ENCODE peak calls at places on chromosomes 1 and 21, in ten cellular contexts. V is endothelial cell of umbilical vein, F is MM.1S, N is PC-9, R is GM23248, E is GM12878, G is H1, M is mesenchymal stem cell, Z is IMR-90, W is OCI-LY7. T is an unnamed sample.

GRCh38 chr1:158120254-158120653 is 60.4 kb upstream of the CD1D start:
- DNase-seq in V (no peak), F (no peak), N (peak; percentile 5), R (no peak), E (no peak), G (no peak), M (no peak), Z (no peak), W (no peak), T (no peak)

GRCh38 chr1:59133997-59134396 is 162.9 kb upstream of the FGGY start:
- DNase-seq in V (no peak), F (no peak), N (no peak), R (no peak), E (no peak), G (no peak), M (no peak), Z (no peak), W (no peak), T (no peak)

GRCh38 chr1:42931108-42931539 is 27.5 kb downstream of the SLC2A1 start:
- DNase-seq in V (peak; percentile 16), F (peak; percentile 24), N (no peak), R (peak; percentile 50), E (peak; percentile 69), G (no peak), M (peak; percentile 56), Z (peak; percentile 39), W (peak; percentile 64), T (peak; percentile 46)

GRCh38 chr21:44338971-44339910 is at the start of gene CFAP410:
- DNase-seq in V (peak; percentile 96), F (peak; percentile 99), N (peak; percentile 77), R (peak; percentile 97), E (peak; percentile 76), G (peak; percentile 84), M (peak; percentile 95), Z (peak; percentile 94), W (peak; percentile 97), T (peak; percentile 96)

GRCh38 chr1:39981957-39982356 is 27.0 kb downstream of the MFSD2A start:
- DNase-seq in V (no peak), F (no peak), N (peak; percentile 93), R (peak; percentile 94), E (no peak), G (peak; percentile 34), M (peak; percentile 70), Z (peak; percentile 93), W (no peak), T (peak; percentile 87)

GRCh38 chr1:905811-906531 is 17.8 kb upstream of the SAMD11 start:
- DNase-seq in V (no peak), F (no peak), N (no peak), R (peak; percentile 62), E (no peak), G (no peak), M (no peak), Z (no peak), W (no peak), T (no peak)

GRCh38 chr1:243946946-243947345 is 96.9 kb upstream of the AKT3 start:
- DNase-seq in V (peak; percentile 52), F (no peak), N (no peak), R (peak; percentile 46), E (no peak), G (peak; percentile 77), M (no peak), Z (no peak), W (no peak), T (peak; percentile 36)

GRCh38 chr21:29987762-29988161 is 48.0 kb upstream of the GRIK1 start:
- DNase-seq in V (no peak), F (no peak), N (no peak), R (no peak), E (no peak), G (no peak), M (no peak), Z (no peak), W (no peak), T (no peak)

GRCh38 chr1:241939798-241940197 is 17.8 kb upstream of the BECN2 start:
- DNase-seq in V (no peak), F (no peak), N (no peak), R (peak; percentile 37), E (no peak), G (no peak), M (no peak), Z (no peak), W (no peak), T (no peak)

GRCh38 chr1:52268372-52268771 is 97.6 kb downstream of the CC2D1B start:
- DNase-seq in V (peak; percentile 73), F (peak; percentile 52), N (no peak), R (peak; percentile 29), E (no peak), G (peak; percentile 7), M (peak; percentile 38), Z (peak; percentile 22), W (no peak), T (no peak)

GRCh38 chr1:229990326-229990725 is 76.7 kb upstream of the GALNT2 start:
- DNase-seq in V (no peak), F (no peak), N (no peak), R (no peak), E (no peak), G (no peak), M (no peak), Z (no peak), W (no peak), T (no peak)

GRCh38 chr21:45522986-45523385 is 19.3 kb downstream of the SLC19A1 start:
- DNase-seq in V (no peak), F (no peak), N (no peak), R (no peak), E (no peak), G (no peak), M (no peak), Z (no peak), W (no peak), T (no peak)

GRCh38 chr21:36928960-36929359 is 37.5 kb downstream of the HLCS start:
- DNase-seq in V (no peak), F (no peak), N (no peak), R (no peak), E (no peak), G (no peak), M (no peak), Z (no peak), W (no peak), T (peak; percentile 7)

GRCh38 chr21:36929622-36930021 is 36.8 kb downstream of the HLCS start:
- DNase-seq in V (peak; percentile 24), F (peak; percentile 48), N (no peak), R (no peak), E (no peak), G (no peak), M (no peak), Z (peak; percentile 49), W (no peak), T (peak; percentile 16)

GRCh38 chr21:36923270-36923669 is 43.2 kb downstream of the HLCS start:
- DNase-seq in V (no peak), F (no peak), N (no peak), R (no peak), E (no peak), G (no peak), M (peak; percentile 34), Z (no peak), W (no peak), T (no peak)

GRCh38 chr21:36926989-36927695 is 39.3 kb downstream of the HLCS start:
- DNase-seq in V (no peak), F (no peak), N (no peak), R (no peak), E (no peak), G (no peak), M (no peak), Z (peak; percentile 83), W (no peak), T (peak; percentile 48)

DNA sequence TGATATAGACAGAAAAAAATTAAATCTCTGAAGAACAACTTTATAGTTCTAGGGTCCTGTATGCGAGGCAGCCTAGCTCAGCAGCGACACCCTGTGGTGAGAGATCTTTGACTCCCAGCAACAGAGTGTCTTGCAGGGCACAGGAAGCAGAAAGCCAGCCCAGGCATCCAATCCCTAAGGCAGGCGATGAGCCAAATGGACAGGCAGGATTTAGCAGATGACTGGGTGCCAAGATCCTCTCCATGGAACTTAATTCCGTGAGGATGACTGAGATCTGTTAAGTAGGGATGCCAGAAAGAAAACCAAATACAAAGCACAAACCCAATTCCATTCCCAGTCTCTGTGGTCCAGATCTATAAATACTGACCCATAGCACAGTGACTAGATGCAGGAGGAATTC is 38.8 kb downstream of the HLCS start:
- DNase-seq in V (peak; percentile 80), F (peak; percentile 74), N (peak; percentile 43), R (peak; percentile 93), E (peak; percentile 12), G (peak; percentile 61), M (peak; percentile 77), Z (peak; percentile 97), W (peak; percentile 70), T (peak; percentile 95)
- H3K4me2 ChIP-seq in V (no peak overlapping the region), F (no peak overlapping the region), N (no peak overlapping the region), R (no peak overlapping the region), E (no peak overlapping the region), G (no peak overlapping the region), M (no peak overlapping the region), Z (peak overlapping the region; percentile 32), W (no peak overlapping the region), T (peak overlapping the region; percentile 42)

DNA sequence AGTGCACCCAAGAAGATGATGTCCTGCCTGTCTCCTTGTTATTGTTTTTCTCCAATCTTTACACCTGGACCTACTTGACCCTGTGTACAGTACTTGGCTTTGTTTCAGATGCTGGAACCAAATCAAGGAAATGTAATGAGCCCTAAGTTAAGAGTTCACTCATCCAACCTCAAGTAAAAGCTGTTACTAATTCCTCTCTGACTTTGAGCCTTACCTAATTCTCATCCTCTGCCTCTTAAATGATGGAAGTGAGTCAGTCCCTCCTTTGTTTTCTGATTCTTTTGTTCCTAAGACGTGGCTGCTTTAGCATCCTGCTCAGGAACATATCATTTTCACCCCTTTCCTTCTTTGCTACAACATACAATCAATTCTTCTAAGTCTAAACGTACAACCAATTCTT is 15.3 kb upstream of the PLA2G4A start:
- DNase-seq in V (peak; percentile 63), F (no peak), N (no peak), R (peak; percentile 8), E (no peak), G (no peak), M (no peak), Z (peak; percentile 4), W (no peak), T (no peak)
- H2AFZ ChIP-seq in V (peak overlapping the region; percentile 2), F (no peak overlapping the region), N (no peak overlapping the region), R (no peak overlapping the region), E (no peak overlapping the region), G (peak overlapping the region; percentile 49), M (no peak overlapping the region), Z (no peak overlapping the region), W (no peak overlapping the region), T (no peak overlapping the region)

GRCh38 chr1:113782451-113782850 is 23.2 kb upstream of the PHTF1 start:
- DNase-seq in V (no peak), F (no peak), N (no peak), R (no peak), E (no peak), G (no peak), M (no peak), Z (peak; percentile 28), W (no peak), T (no peak)
- H3K4me2 ChIP-seq in V (no peak overlapping the region), F (no peak overlapping the region), N (no peak overlapping the region), R (peak overlapping the region; percentile 34), E (no peak overlapping the region), G (no peak overlapping the region), M (no peak overlapping the region), Z (peak overlapping the region; percentile 27), W (no peak overlapping the region), T (no peak overlapping the region)

DNA sequence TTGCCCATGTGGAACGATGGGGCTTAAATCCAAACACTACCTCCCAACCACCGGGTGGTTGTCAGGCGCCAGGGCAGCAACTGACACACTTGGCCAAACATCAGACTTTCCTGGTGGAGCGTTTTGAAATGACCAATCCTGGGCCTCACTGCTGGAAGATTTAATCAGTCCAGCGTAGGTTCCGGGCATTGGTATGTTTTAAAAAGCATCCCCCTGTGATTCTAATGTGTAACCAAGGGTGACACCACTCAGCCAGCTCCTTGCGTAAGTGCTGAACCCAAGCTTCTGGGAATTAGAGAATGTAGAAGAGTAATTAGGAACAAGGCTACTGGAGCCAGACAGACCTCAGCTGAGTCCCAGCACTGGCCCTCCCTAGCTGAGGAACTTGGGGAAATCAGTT is 44.8 kb upstream of the KAZN start:
- DNase-seq in V (no peak), F (no peak), N (no peak), R (no peak), E (no peak), G (no peak), M (no peak), Z (no peak), W (no peak), T (no peak)
- H2AFZ ChIP-seq in V (no peak overlapping the region), F (no peak overlapping the region), N (no peak overlapping the region), R (no peak overlapping the region), E (no peak overlapping the region), G (no peak overlapping the region), M (no peak overlapping the region), Z (no peak overlapping the region), W (no peak overlapping the region), T (no peak overlapping the region)